ENCODE peak calls at places on chromosomes 13 and 19, in nine cellular contexts. V is effector memory CD4-positive, alpha-beta T cell; S is HT1080; D is nucleus accumbens; F is HTR-8/SVneo; E is AG04449; B is stomach; U is RKO; I is hippocampal formation. N is an unnamed sample.

GRCh38 chr13:24159921-24160324 is 597 bp upstream of the SPATA13 start:
- DNase-seq in B (no peak), S (no peak), U (no peak), F (no peak), I (no peak), V (no peak), D (no peak), E (no peak), N (peak)

GRCh38 chr19:887072-887471 is 5.9 kb downstream of the MED16 start:
- DNase-seq in S (peak), D (no peak), F (no peak), E (no peak), I (no peak), U (peak), V (no peak), B (no peak), N (no peak)

GRCh38 chr19:5534787-5535586 is 32.8 kb downstream of the TINCR start:
- DNase-seq in S (peak), D (no peak), B (no peak), V (no peak), E (no peak), F (no peak), I (no peak), U (peak), N (no peak)

GRCh38 chr19:14401468-14401867 is 17.7 kb downstream of the DDX39A start:
- DNase-seq in S (no peak), B (no peak), E (no peak), I (no peak), V (no peak), F (no peak), D (no peak), U (no peak), N (no peak)

GRCh38 chr19:16038196-16038695 is 38.0 kb upstream of the TPM4 start:
- DNase-seq in I (no peak), V (no peak), E (no peak), F (no peak), D (no peak), U (no peak), S (no peak), B (no peak), N (no peak)

GRCh38 chr19:33900817-33901216 is 104.1 kb downstream of the KCTD15 start:
- DNase-seq in U (no peak), S (no peak), E (no peak), F (no peak), B (no peak), V (no peak), I (no peak), D (no peak), N (no peak)

GRCh38 chr19:45130236-45130635 is 30.5 kb downstream of the NKPD1 start:
- DNase-seq in I (no peak), D (no peak), B (no peak), F (no peak), V (no peak), U (no peak), S (no peak), E (no peak), N (no peak)

GRCh38 chr13:43127103-43127817 is 103.9 kb downstream of the DNAJC15 start:
- DNase-seq in U (no peak), S (no peak), B (no peak), E (no peak), F (no peak), I (no peak), D (no peak), V (no peak), N (no peak)

GRCh38 chr19:35138305-35138799 is 272 bp upstream of the FXYD1 start:
- DNase-seq in U (no peak), D (no peak), E (no peak), S (no peak), V (no peak), B (no peak), F (no peak), I (no peak), N (no peak)

GRCh38 chr19:29671393-29672076 is 6.3 kb downstream of the PLEKHF1 start:
- DNase-seq in D (no peak), S (peak), V (peak), F (no peak), E (no peak), I (no peak), U (no peak), B (peak), N (no peak)

GRCh38 chr13:26601669-26602068 is 44.2 kb downstream of the WASF3 start:
- DNase-seq in E (no peak), I (no peak), F (peak), U (peak), B (no peak), D (no peak), S (peak), V (no peak), N (peak)

GRCh38 chr13:76503756-76504155 is 382.4 kb downstream of the KCTD12 start:
- DNase-seq in I (no peak), E (no peak), S (no peak), U (no peak), B (no peak), F (no peak), D (no peak), V (no peak), N (peak)

GRCh38 chr19:1809663-1810062 is 2.4 kb downstream of the ATP8B3 start:
- DNase-seq in I (no peak), S (no peak), E (no peak), U (no peak), F (no peak), B (no peak), D (no peak), V (no peak), N (no peak)

GRCh38 chr19:31378404-31378803 is 29.2 kb upstream of the TSHZ3 start:
- DNase-seq in U (peak), B (no peak), E (peak), I (no peak), V (no peak), F (peak), D (no peak), S (peak), N (no peak)

GRCh38 chr19:54551293-54551692 is 22.3 kb upstream of the LILRA2 start:
- DNase-seq in V (no peak), D (no peak), B (no peak), U (no peak), I (no peak), E (no peak), S (no peak), F (no peak), N (no peak)

GRCh38 chr13:20882206-20882605 is 20.3 kb downstream of the XPO4 start:
- DNase-seq in S (peak), F (no peak), B (no peak), I (no peak), D (no peak), E (no peak), V (no peak), U (no peak), N (no peak)

GRCh38 chr19:39916236-39916635 is 18.2 kb downstream of the FCGBP start:
- DNase-seq in F (no peak), U (no peak), B (no peak), V (no peak), D (no peak), I (no peak), E (no peak), S (no peak), N (no peak)

GRCh38 chr19:9953802-9954542 is 17.7 kb upstream of the OLFM2 start:
- DNase-seq in S (no peak), V (no peak), U (no peak), E (no peak), B (no peak), F (no peak), D (no peak), I (peak), N (no peak)

GRCh38 chr13:66915596-66916185 is 314.4 kb downstream of the PCDH9 start:
- DNase-seq in E (no peak), U (peak), F (no peak), B (no peak), V (no peak), S (peak), D (no peak), I (no peak), N (no peak)

GRCh38 chr19:9362905-9363304 is at the start of gene ZNF177:
- DNase-seq in I (no peak), E (no peak), B (no peak), F (no peak), D (no peak), S (no peak), U (no peak), V (no peak), N (no peak)

GRCh38 chr13:75993823-75994222 is 357.7 kb downstream of the LMO7 start:
- DNase-seq in I (no peak), U (peak), F (no peak), V (no peak), D (no peak), B (no peak), S (peak), E (no peak), N (no peak)

GRCh38 chr19:21566073-21566472 is 60.7 kb downstream of the ZNF429 start:
- DNase-seq in S (no peak), I (no peak), E (no peak), U (peak), B (no peak), F (no peak), V (no peak), D (no peak), N (no peak)

GRCh38 chr13:44719857-44720671 is 143.9 kb upstream of the TSC22D1 start:
- DNase-seq in E (peak), I (no peak), F (no peak), V (no peak), S (peak), U (peak), B (no peak), D (no peak), N (no peak)

GRCh38 chr13:26024558-26024957 is 27.3 kb downstream of the SHISA2 start:
- DNase-seq in U (no peak), I (no peak), E (no peak), V (no peak), D (no peak), F (no peak), B (peak), S (no peak), N (no peak)

GRCh38 chr19:5850189-5850588 is 1.1 kb downstream of the FUT3 start:
- DNase-seq in S (no peak), F (no peak), E (no peak), D (no peak), B (no peak), U (no peak), I (no peak), V (no peak), N (no peak)

GRCh38 chr13:102555914-102556553 is 40.8 kb upstream of the TPP2 start:
- DNase-seq in D (no peak), S (peak), I (peak), V (no peak), U (peak), B (no peak), F (peak), E (no peak), N (peak)

GRCh38 chr13:93079294-93079693 is 147.3 kb upstream of the GPC6 start:
- DNase-seq in E (no peak), U (no peak), V (no peak), B (no peak), S (no peak), D (no peak), I (no peak), F (no peak), N (no peak)

N was measured in NCI-H510A treated with DMSO at 0.1 percent for 48 hours.